ENCODE peak calls at places on chromosomes 13 and 19, in four cellular contexts. D is CD4-positive, alpha-beta T cell; Y is iris pigment epithelial cell; A is osteoblast. I is an unnamed sample.

GRCh38 chr19:41698746-41699230 is 9.6 kb upstream of the CEACAM5 start:
- DNase-seq in Y (no peak), A (no peak), D (no peak), I (no peak)

GRCh38 chr13:113736258-113736731 is 22.7 kb upstream of the TMEM255B start:
- DNase-seq in D (no peak), Y (no peak), A (no peak), I (no peak)

GRCh38 chr19:12969292-12969988 is at the start of gene DAND5:
- DNase-seq in A (peak), Y (no peak), D (no peak), I (no peak)

GRCh38 chr13:114161644-114162532 is 17.2 kb upstream of the CFAP97D2 start:
- DNase-seq in D (peak), Y (no peak), A (peak), I (no peak)

GRCh38 chr19:23283925-23284324 is 33.7 kb upstream of the ZNF724 start:
- DNase-seq in A (no peak), D (peak), Y (peak), I (peak)

GRCh38 chr19:1473424-1473851 is 5.6 kb downstream of the C19orf25 start:
- DNase-seq in A (no peak), Y (no peak), D (no peak), I (no peak)

GRCh38 chr13:30113531-30113930 is 193.8 kb downstream of the KATNAL1 start:
- DNase-seq in D (no peak), A (no peak), Y (no peak), I (no peak)

GRCh38 chr13:100209857-100210580 is 121.1 kb downstream of the PCCA start:
- DNase-seq in Y (peak), D (no peak), A (peak), I (no peak)

GRCh38 chr13:105838231-105838630 is 697.2 kb downstream of the EFNB2 start:
- DNase-seq in Y (no peak), A (no peak), D (no peak), I (no peak)

GRCh38 chr13:109093988-109094387 is 464.6 kb downstream of the MYO16 start:
- DNase-seq in D (no peak), Y (no peak), A (no peak), I (no peak)

GRCh38 chr19:47618771-47619170 is 9.8 kb downstream of the BICRA start:
- DNase-seq in Y (no peak), A (peak), D (no peak), I (no peak)

GRCh38 chr13:100470841-100471505 is 117.6 kb downstream of the GGACT start:
- DNase-seq in Y (no peak), A (no peak), D (no peak), I (no peak)

GRCh38 chr13:103883152-103883551 is 816.9 kb upstream of the SLC10A2 start:
- DNase-seq in Y (peak), A (peak), D (no peak), I (no peak)

GRCh38 chr13:112450567-112451240 is 74.5 kb downstream of the SPACA7 start:
- DNase-seq in A (peak), Y (no peak), D (no peak), I (no peak)

GRCh38 chr13:36999054-36999927 is at the start of gene ALG5:
- DNase-seq in A (peak), D (peak), Y (peak), I (peak)

GRCh38 chr13:94959616-94960015 is 247.3 kb upstream of the SOX21 start:
- DNase-seq in D (no peak), Y (no peak), A (no peak), I (no peak)

GRCh38 chr19:18999896-19000620 is 33.3 kb downstream of the SUGP2 start:
- DNase-seq in A (peak), Y (peak), D (no peak), I (no peak)

GRCh38 chr19:5123646-5124045 is 154.7 kb downstream of the KDM4B start:
- DNase-seq in D (no peak), Y (no peak), A (no peak), I (no peak)

GRCh38 chr19:4338441-4339350 is at the start of gene STAP2:
- DNase-seq in D (no peak), A (peak), Y (peak), I (no peak)

GRCh38 chr13:97174638-97175037 is 47.5 kb upstream of the MBNL2 start:
- DNase-seq in D (no peak), Y (peak), A (no peak), I (no peak)

GRCh38 chr19:39412867-39413268 is 399 bp downstream of the PLEKHG2 start:
- DNase-seq in A (no peak), D (no peak), Y (no peak), I (no peak)

GRCh38 chr19:41906271-41906670 is 22.0 kb downstream of the ERFL start:
- DNase-seq in D (no peak), Y (no peak), A (no peak), I (no peak)

GRCh38 chr13:19179916-19180315 is 1.7 kb downstream of the TUBA3C start:
- DNase-seq in A (no peak), D (no peak), Y (no peak), I (no peak)

GRCh38 chr13:29452773-29453574 is 142.5 kb downstream of the SLC7A1 start:
- DNase-seq in D (no peak), A (no peak), Y (no peak), I (no peak)

GRCh38 chr13:36131931-36132297 is 732 bp upstream of the DCLK1 start:
- DNase-seq in D (no peak), Y (no peak), A (peak), I (no peak)

GRCh38 chr13:109700176-109700575 is 86.2 kb downstream of the IRS2 start:
- DNase-seq in Y (peak), D (no peak), A (no peak), I (no peak)

GRCh38 chr19:41696402-41697197 is 8.5 kb upstream of the CEACAM7 start:
- DNase-seq in A (no peak), Y (no peak), D (no peak), I (no peak)